ENCODE peak calls at places on chromosomes 7 and 10, in eight cellular contexts. K is GM23338; R is fibroblast of lung; U is CD4-positive, CD25-positive, alpha-beta regulatory T cell; L is cardiac muscle cell; T is CD8-positive, alpha-beta T cell; Y is fibroblast of pulmonary artery; Z is esophagus squamous epithelium. N is an unnamed sample.
A peak's percentile ranks its signal among the peaks of the same experiment; 100 is the strongest.

GRCh38 chr10:110141747-110142625 is 65.4 kb upstream of the MXI1 start:
- DNase-seq in Z (no peak), U (no peak), Y (peak; percentile 55), K (no peak), L (peak; percentile 55), T (no peak), R (no peak), N (peak; percentile 23)

GRCh38 chr7:151085691-151086620 is at the start of gene AGAP3:
- DNase-seq in Z (no peak), T (peak; percentile 63), K (peak; percentile 91), R (peak; percentile 76), U (peak; percentile 59), Y (peak; percentile 70), L (peak; percentile 80), N (peak; percentile 92)

GRCh38 chr7:157459966-157460365 is 123.2 kb downstream of the DNAJB6 start:
- DNase-seq in L (no peak), K (no peak), U (no peak), T (peak; percentile 2), Z (no peak), Y (no peak), R (no peak), N (no peak)

GRCh38 chr10:89217057-89217990 is 10.2 kb upstream of the CH25H start:
- DNase-seq in K (peak; percentile 77), T (peak; percentile 71), Y (peak; percentile 80), R (peak; percentile 78), Z (no peak), L (peak; percentile 76), U (peak; percentile 41), N (peak; percentile 91)

GRCh38 chr7:2011266-2012043 is 221.3 kb downstream of the MAD1L1 start:
- DNase-seq in T (no peak), K (no peak), U (no peak), R (no peak), L (no peak), Y (no peak), Z (no peak), N (no peak)

GRCh38 chr7:70698219-70698832 is 433.6 kb upstream of the GALNT17 start:
- DNase-seq in K (peak; percentile 72), Y (peak; percentile 76), Z (no peak), R (peak; percentile 81), T (peak; percentile 36), L (peak; percentile 76), U (no peak), N (peak; percentile 86)

GRCh38 chr7:37643876-37644275 is 39.7 kb upstream of the GPR141 start:
- DNase-seq in T (no peak), K (peak; percentile 75), Z (no peak), Y (no peak), R (no peak), L (no peak), U (no peak), N (no peak)

GRCh38 chr7:151925446-151926335 is 30.6 kb upstream of the GALNTL5 start:
- DNase-seq in K (no peak), L (peak; percentile 8), Y (no peak), Z (no peak), U (no peak), R (no peak), T (no peak), N (no peak)

DNA sequence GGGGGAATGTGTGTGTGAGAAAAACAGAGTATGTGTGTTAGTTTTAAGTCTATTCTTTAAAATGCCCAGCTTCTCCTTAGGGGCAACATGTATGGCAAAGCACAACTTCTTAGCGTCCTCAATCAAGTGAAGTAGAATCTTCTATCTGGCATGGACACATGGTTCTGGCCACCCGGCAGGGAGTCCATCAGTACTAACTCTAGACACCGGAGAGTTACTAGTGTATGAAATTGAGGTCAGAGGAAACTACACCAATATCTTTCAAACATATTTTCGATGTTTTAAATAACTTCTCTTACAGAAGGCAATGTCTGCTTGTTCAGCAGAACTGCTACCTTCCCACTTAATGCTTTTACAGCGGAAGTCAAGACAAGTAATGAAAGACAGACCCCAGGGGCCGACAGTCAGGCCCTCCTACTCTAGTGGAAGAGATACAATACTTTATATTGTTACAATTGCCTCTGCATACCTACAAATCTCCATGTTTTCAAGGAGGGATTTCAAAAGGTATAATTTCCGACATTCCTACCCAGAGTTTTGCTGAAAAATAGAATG is 89.8 kb downstream of the RNF216 start:
- DNase-seq in K (no peak), Y (peak; percentile 33), Z (no peak), T (no peak), R (no peak), L (peak; percentile 45), U (no peak), N (no peak)
- H3K4me3 ChIP-seq in K (no peak overlapping the region), Y (no peak overlapping the region), Z (no peak overlapping the region), T (no peak overlapping the region), R (peak overlapping the region; percentile 5), L (no peak overlapping the region), U (no peak overlapping the region), N (peak overlapping the region; percentile 57)

GRCh38 chr10:1516492-1517224 is 220.7 kb downstream of the ADARB2 start:
- DNase-seq in U (no peak), R (no peak), L (no peak), K (no peak), Z (no peak), T (no peak), Y (no peak), N (no peak)
- H3K4me3 ChIP-seq in U (no peak overlapping the region), R (no peak overlapping the region), L (no peak overlapping the region), K (no peak overlapping the region), Z (no peak overlapping the region), T (no peak overlapping the region), Y (no peak overlapping the region), N (no peak overlapping the region)

GRCh38 chr10:13717571-13717935 is 130.8 kb downstream of the PRPF18 start:
- DNase-seq in L (no peak), T (no peak), Y (no peak), R (no peak), Z (no peak), K (no peak), U (no peak), N (no peak)
- H3K4me3 ChIP-seq in L (no peak overlapping the region), T (peak overlapping the region; percentile 27), Y (no peak overlapping the region), R (peak overlapping the region; percentile 41), Z (peak overlapping the region; percentile 18), K (no peak overlapping the region), U (no peak overlapping the region), N (peak overlapping the region; percentile 72)

DNA sequence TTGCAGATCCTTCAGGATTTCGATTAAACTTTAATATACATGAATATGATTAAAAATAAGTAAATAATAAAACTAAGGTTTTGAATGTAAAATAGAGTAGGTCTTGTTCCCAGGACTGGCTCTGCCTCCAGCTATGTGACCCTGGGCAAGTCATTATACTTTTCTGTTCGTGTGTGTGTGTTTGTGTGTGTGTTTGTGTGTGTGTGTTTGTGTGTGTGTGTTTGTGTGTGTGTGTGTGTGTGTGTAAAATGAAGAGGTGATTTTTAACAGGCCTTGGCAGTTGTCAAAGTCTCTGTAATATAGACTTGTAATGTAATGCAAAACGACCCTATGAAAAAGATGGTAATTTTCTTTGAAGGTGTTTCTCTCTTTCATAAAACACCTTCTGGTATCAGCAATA is 79.2 kb downstream of the HGF start:
- DNase-seq in Y (no peak), K (no peak), R (no peak), T (no peak), L (no peak), Z (no peak), U (no peak), N (no peak)
- H3K4me3 ChIP-seq in Y (peak overlapping the region; percentile 7), K (no peak overlapping the region), R (no peak overlapping the region), T (no peak overlapping the region), L (no peak overlapping the region), Z (no peak overlapping the region), U (no peak overlapping the region), N (no peak overlapping the region)

DNA sequence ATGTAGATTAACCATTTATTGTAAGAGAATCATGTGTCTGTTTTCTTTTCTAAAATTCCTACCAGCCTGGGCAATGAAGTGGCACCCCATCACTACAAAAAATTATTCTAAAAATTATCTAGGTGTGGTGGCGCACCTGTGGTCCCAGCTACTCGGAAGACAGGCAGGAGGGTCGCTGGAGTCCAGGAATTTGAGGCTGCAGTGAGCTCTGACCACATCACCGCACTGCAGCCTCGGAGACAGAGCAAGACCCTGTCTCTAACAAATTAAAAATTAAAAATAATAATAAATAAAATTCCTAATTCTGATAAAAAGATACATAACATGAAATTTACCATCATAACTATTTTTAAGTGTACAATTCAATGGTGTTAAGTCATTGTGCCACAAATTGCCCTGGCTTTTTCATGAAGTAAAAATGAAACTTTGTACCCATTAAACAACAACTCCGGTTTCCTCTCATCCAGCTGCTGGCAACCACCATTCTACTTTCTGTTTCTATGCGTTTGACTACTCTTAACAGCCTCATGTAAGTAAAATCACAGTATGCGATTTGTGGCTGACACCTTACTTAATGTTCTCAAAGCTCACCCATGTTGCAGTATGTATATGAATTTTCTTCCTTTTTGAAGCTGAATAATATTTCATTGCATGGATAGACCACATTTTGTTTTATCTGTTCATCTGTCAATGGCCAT is 20.6 kb upstream of the USP6NL start:
- DNase-seq in K (no peak), Z (no peak), U (no peak), Y (no peak), R (no peak), T (no peak), L (no peak), N (no peak)
- H3K4me3 ChIP-seq in K (no peak overlapping the region), Z (no peak overlapping the region), U (peak overlapping the region; percentile 22), Y (no peak overlapping the region), R (no peak overlapping the region), T (no peak overlapping the region), L (no peak overlapping the region), N (no peak overlapping the region)

GRCh38 chr10:116787893-116788665 is 45.7 kb upstream of the HSPA12A start:
- DNase-seq in K (peak; percentile 92), Z (no peak), U (peak; percentile 48), Y (peak; percentile 77), L (peak; percentile 82), T (peak; percentile 80), R (peak; percentile 70), N (peak; percentile 82)
- H3K4me3 ChIP-seq in K (peak overlapping the region; percentile 39), Z (no peak overlapping the region), U (peak overlapping the region; percentile 48), Y (peak overlapping the region; percentile 38), L (no peak overlapping the region), T (no peak overlapping the region), R (peak overlapping the region; percentile 19), N (peak overlapping the region; percentile 73)

GRCh38 chr7:57867884-57868701 is 418.1 kb downstream of the ZNF716 start:
- DNase-seq in U (no peak), R (no peak), Y (peak; percentile 2), T (no peak), L (peak; percentile 14), K (no peak), Z (no peak), N (no peak)
- H3K4me3 ChIP-seq in U (no peak overlapping the region), R (no peak overlapping the region), Y (peak overlapping the region; percentile 38), T (no peak overlapping the region), L (no peak overlapping the region), K (no peak overlapping the region), Z (peak overlapping the region; percentile 30), N (peak overlapping the region; percentile 66)